ENCODE peak calls at places on chromosomes 2 and 18, in ten cellular contexts. R is IMR-90, O is sigmoid colon, C is tibial nerve, T is spleen, L is upper lobe of left lung, G is endothelial cell of umbilical vein, X is ovary, S is A549, W is HCT116. B is an unnamed sample. For H3K4me1, the result is how much of the 10 kb centered on the place peaks cover.

GRCh38 chr2:96449637-96450036 is 55.5 kb downstream of the NEURL3 start:
- DNase-seq in T (no peak), S (no peak), R (no peak), G (no peak), X (no peak), W (no peak), C (no peak), O (no peak), L (no peak), B (no peak)

GRCh38 chr2:150485114-150485870 is 2.2 kb downstream of the RND3 start:
- DNase-seq in G (peak), S (peak), T (peak), W (no peak), R (peak), O (peak), X (peak), L (peak), C (peak), B (peak)

GRCh38 chr2:181140414-181140813 is 160.0 kb downstream of the UBE2E3 start:
- DNase-seq in G (no peak), R (no peak), X (no peak), T (no peak), W (no peak), L (no peak), S (no peak), O (no peak), C (peak), B (no peak)

GRCh38 chr2:189639003-189639609 is 22.2 kb upstream of the ASNSD1 start:
- DNase-seq in L (no peak), T (no peak), G (no peak), X (no peak), O (no peak), R (no peak), W (no peak), S (no peak), C (no peak), B (peak)

GRCh38 chr2:85888745-85889647 is at the start of gene ST3GAL5:
- DNase-seq in S (peak), W (peak), O (peak), G (peak), L (peak), R (peak), C (peak), X (peak), T (peak), B (peak)

GRCh38 chr2:122451040-122451439 is 695.6 kb downstream of the TSN start:
- DNase-seq in G (peak), T (no peak), L (no peak), R (peak), S (no peak), C (no peak), X (no peak), W (no peak), O (no peak), B (no peak)

GRCh38 chr2:213490087-213490486 is 205.8 kb downstream of the SPAG16 start:
- DNase-seq in T (no peak), L (no peak), G (no peak), X (no peak), W (no peak), C (no peak), O (no peak), R (no peak), S (no peak), B (no peak)

GRCh38 chr18:9708057-9708881 is at the start of gene RAB31:
- DNase-seq in X (peak), C (peak), R (peak), L (peak), O (peak), S (peak), G (peak), T (peak), W (no peak), B (peak)

GRCh38 chr2:238427435-238428162 is 872 bp downstream of the ASB1 start:
- DNase-seq in S (no peak), O (no peak), L (no peak), X (peak), C (no peak), W (no peak), R (peak), T (peak), G (peak), B (no peak)

GRCh38 chr2:234290671-234291070 is 206.2 kb downstream of the ARL4C start:
- DNase-seq in O (peak), R (no peak), C (no peak), L (peak), G (peak), W (no peak), S (no peak), X (no peak), T (peak), B (peak)

GRCh38 chr2:72579595-72580180 is 246.1 kb downstream of the EXOC6B start:
- DNase-seq in C (no peak), S (no peak), W (peak), R (peak), T (no peak), G (peak), O (no peak), L (no peak), X (no peak), B (no peak)

GRCh38 chr18:43936176-43936575 is 658.9 kb upstream of the SYT4 start:
- DNase-seq in X (no peak), R (no peak), O (no peak), W (no peak), G (no peak), L (no peak), S (no peak), C (no peak), T (no peak), B (no peak)

GRCh38 chr2:219059725-219060682 is 717 bp downstream of the IHH start:
- DNase-seq in L (no peak), G (no peak), T (no peak), W (no peak), R (no peak), O (no peak), X (no peak), C (no peak), S (no peak), B (peak)

GRCh38 chr18:22933206-22933957 is at the start of gene RBBP8:
- DNase-seq in C (peak), X (peak), R (peak), O (peak), W (peak), G (peak), T (peak), L (peak), S (peak), B (peak)

GRCh38 chr2:177816740-177817139 is 255.8 kb downstream of the PDE11A start:
- DNase-seq in T (no peak), R (no peak), G (no peak), W (no peak), C (no peak), O (no peak), S (no peak), X (no peak), L (no peak), B (no peak)

GRCh38 chr2:240143801-240144648 is 3.6 kb upstream of the OTOS start:
- DNase-seq in C (peak), S (peak), R (peak), W (peak), O (peak), X (peak), G (peak), L (peak), T (peak), B (peak)

GRCh38 chr18:21117385-21118135 is 5.9 kb upstream of the ROCK1 start:
- DNase-seq in T (no peak), O (no peak), R (peak), W (no peak), C (no peak), X (no peak), L (no peak), G (no peak), S (no peak), B (no peak)

GRCh38 chr2:159427048-159427447 is 140.5 kb upstream of the WDSUB1 start:
- DNase-seq in G (no peak), W (no peak), S (no peak), O (no peak), X (no peak), R (no peak), L (no peak), T (no peak), C (no peak), B (no peak)

GRCh38 chr2:119755906-119756305 is 3.8 kb upstream of the PTPN4 start:
- DNase-seq in R (no peak), L (no peak), W (no peak), O (no peak), C (no peak), G (no peak), S (no peak), T (no peak), X (no peak), B (no peak)

GRCh38 chr18:907171-907879 is 2.7 kb downstream of the ADCYAP1 start:
- DNase-seq in T (no peak), C (no peak), L (no peak), S (no peak), W (no peak), G (no peak), O (no peak), X (no peak), R (no peak), B (no peak)

GRCh38 chr2:176409671-176410070 is 140.4 kb downstream of the MTX2 start:
- DNase-seq in S (no peak), T (no peak), L (no peak), R (no peak), W (no peak), O (no peak), C (no peak), G (no peak), X (no peak), B (no peak)

GRCh38 chr18:33231474-33232317 is 208.8 kb downstream of the CCDC178 start:
- DNase-seq in L (peak), R (peak), X (peak), W (peak), G (peak), S (peak), O (peak), T (no peak), C (peak), B (peak)

GRCh38 chr2:119276864-119277263 is 53.2 kb downstream of the STEAP3 start:
- DNase-seq in G (no peak), W (no peak), S (no peak), L (no peak), R (no peak), X (no peak), O (no peak), T (no peak), C (no peak), B (no peak)

GRCh38 chr18:74248189-74248975 is 43.4 kb downstream of the CYB5A start:
- DNase-seq in T (no peak), O (no peak), R (no peak), G (no peak), W (no peak), X (no peak), C (no peak), S (no peak), L (peak), B (peak)

GRCh38 chr2:62206024-62206423 is 10.1 kb downstream of the B3GNT2 start:
- DNase-seq in C (no peak), W (no peak), R (no peak), G (no peak), T (no peak), L (no peak), X (no peak), S (no peak), O (no peak), B (no peak)

GRCh38 chr2:203830294-203831055 is 37.1 kb upstream of the CTLA4 start:
- DNase-seq in O (no peak), G (no peak), C (no peak), T (no peak), W (no peak), L (no peak), X (no peak), R (no peak), S (no peak), B (no peak)

GRCh38 chr2:38170098-38170497 is 94.1 kb upstream of the CYP1B1 start:
- DNase-seq in R (peak), W (no peak), S (no peak), C (no peak), G (no peak), X (no peak), L (no peak), O (no peak), T (no peak), B (no peak)

DNA sequence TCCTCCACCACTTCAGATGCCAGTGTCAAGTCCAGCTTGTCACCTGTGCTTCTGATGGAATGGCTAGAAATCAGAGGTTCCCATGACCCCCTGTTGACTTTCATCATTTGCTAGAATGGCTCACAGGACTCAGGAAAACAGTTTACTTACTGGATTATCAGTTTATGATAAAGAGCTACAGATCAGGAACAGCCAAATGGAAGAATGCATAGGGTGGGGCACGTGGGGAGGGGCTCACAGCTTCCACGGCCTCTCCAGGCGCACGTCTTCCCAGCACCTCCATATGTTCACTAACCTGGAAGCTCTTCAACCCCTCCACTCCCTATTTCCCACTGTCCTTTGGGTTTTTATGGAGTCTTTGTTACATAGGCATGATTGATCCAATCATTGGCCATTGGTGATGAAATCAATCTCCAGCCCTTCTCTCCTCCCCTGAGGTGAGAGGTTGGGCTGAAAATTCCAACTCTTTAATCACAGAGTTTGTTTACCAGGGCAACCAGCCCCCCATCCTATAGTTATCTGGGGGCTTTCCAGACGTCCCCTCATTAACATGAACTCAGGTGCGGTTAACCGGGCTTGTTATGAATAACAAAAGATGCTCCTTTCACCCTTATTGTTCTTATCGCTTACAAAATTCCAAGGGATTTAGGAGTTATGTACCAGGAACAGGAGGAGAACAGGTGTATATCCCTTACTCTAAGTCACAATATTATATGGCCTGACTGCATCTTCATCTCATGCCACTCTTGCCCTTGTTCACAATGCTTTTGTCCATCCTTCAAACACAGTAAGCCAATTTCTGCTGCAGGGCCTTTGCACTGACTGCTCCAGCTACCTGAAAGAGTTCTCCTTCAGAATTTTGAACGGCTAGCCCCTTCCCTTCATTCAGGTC is 35.2 kb downstream of the ANXA4 start:
- DNase-seq in X (no peak), C (no peak), L (no peak), W (no peak), G (no peak), T (no peak), S (no peak), O (no peak), R (no peak), B (no peak)
- H3K4me1 ChIP-seq in X (under half), C (under half), L (under half), W (half or more), G (under half), T (under half), S (half or more), O (under half), R (under half), B (under half)

GRCh38 chr2:112259509-112260294 is 4.9 kb upstream of the ZC3H8 start:
- DNase-seq in X (peak), T (peak), L (peak), R (peak), W (peak), S (peak), C (peak), G (peak), O (peak), B (peak)
- H3K27ac ChIP-seq in X (no peak), T (no peak), L (no peak), R (no peak), W (no peak), S (peak), C (no peak), G (no peak), O (no peak), B (no peak)

GRCh38 chr2:47172922-47173695 is 18.0 kb upstream of the STPG4 start:
- DNase-seq in O (no peak), C (no peak), G (no peak), W (no peak), T (no peak), L (no peak), S (no peak), X (no peak), R (no peak), B (no peak)
- TF ChIP-seq POLR2A in O (no peak), C (no peak), G (no peak), W (no peak), T (no peak), L (no peak), S (no peak), X (no peak), R (peak), B (no peak)

GRCh38 chr2:197210450-197210849 is 100.1 kb downstream of the ANKRD44 start:
- DNase-seq in R (no peak), X (no peak), G (no peak), W (no peak), T (no peak), O (no peak), L (no peak), C (no peak), S (no peak), B (no peak)
- H3K4me1 ChIP-seq in R (under half), X (under half), G (under half), W (under half), T (half or more), O (under half), L (half or more), C (under half), S (under half), B (under half)

GRCh38 chr2:222754324-222754723 is 82.9 kb downstream of the MOGAT1 start:
- DNase-seq in X (no peak), C (no peak), W (no peak), S (no peak), T (no peak), O (no peak), R (no peak), G (no peak), L (no peak), B (no peak)
- H3K27ac ChIP-seq in X (no peak), C (no peak), W (no peak), S (no peak), T (no peak), O (no peak), R (no peak), G (no peak), L (no peak), B (no peak)

B was measured in Peyer's patch.